ENCODE peak calls at places on chromosomes 3 and 15, in eight cellular contexts. One of them, this sample, is unnamed.

GRCh38 chr3:195813916-195814486 is 2.3 kb upstream of the MUC4 start:
- DNase-seq in SK-N-MC: no peak
- DNase-seq in fibroblast of lung: no peak
- DNase-seq in IMR-90: no peak
- DNase-seq in kidney: no peak
- DNase-seq in K562: no peak
- DNase-seq in GM23248: no peak
- DNase-seq in Karpas-422: no peak
- DNase-seq in this sample: no peak

GRCh38 chr3:68751883-68752282 is 180.5 kb downstream of the TAFA4 start:
- DNase-seq in Karpas-422: no peak
- DNase-seq in IMR-90: no peak
- DNase-seq in fibroblast of lung: no peak
- DNase-seq in SK-N-MC: no peak
- DNase-seq in kidney: no peak
- DNase-seq in K562: no peak
- DNase-seq in GM23248: no peak
- DNase-seq in this sample: no peak

GRCh38 chr15:79218588-79219200 is 63.8 kb upstream of the ANKRD34C start:
- DNase-seq in GM23248: peak
- DNase-seq in IMR-90: peak
- DNase-seq in SK-N-MC: no peak
- DNase-seq in kidney: no peak
- DNase-seq in K562: peak
- DNase-seq in fibroblast of lung: peak
- DNase-seq in Karpas-422: no peak
- DNase-seq in this sample: no peak

GRCh38 chr3:184171562-184171961 is 3.1 kb upstream of the AP2M1 start:
- DNase-seq in kidney: no peak
- DNase-seq in IMR-90: peak
- DNase-seq in K562: peak
- DNase-seq in GM23248: peak
- DNase-seq in Karpas-422: no peak
- DNase-seq in fibroblast of lung: peak
- DNase-seq in SK-N-MC: no peak
- DNase-seq in this sample: no peak

GRCh38 chr15:58115692-58116091 is 22.5 kb upstream of the AQP9 start:
- DNase-seq in fibroblast of lung: no peak
- DNase-seq in IMR-90: no peak
- DNase-seq in kidney: no peak
- DNase-seq in Karpas-422: no peak
- DNase-seq in SK-N-MC: no peak
- DNase-seq in K562: peak
- DNase-seq in GM23248: peak
- DNase-seq in this sample: no peak

GRCh38 chr15:64105113-64105704 is 9.4 kb downstream of the SNX1 start:
- DNase-seq in SK-N-MC: peak
- DNase-seq in fibroblast of lung: peak
- DNase-seq in kidney: no peak
- DNase-seq in GM23248: peak
- DNase-seq in IMR-90: peak
- DNase-seq in K562: no peak
- DNase-seq in Karpas-422: no peak
- DNase-seq in this sample: no peak

GRCh38 chr15:70566047-70566835 is 197.1 kb downstream of the UACA start:
- DNase-seq in K562: no peak
- DNase-seq in Karpas-422: no peak
- DNase-seq in GM23248: no peak
- DNase-seq in SK-N-MC: no peak
- DNase-seq in fibroblast of lung: peak
- DNase-seq in IMR-90: no peak
- DNase-seq in kidney: no peak
- DNase-seq in this sample: no peak

GRCh38 chr15:51768018-51768417 is 16.6 kb downstream of the TMOD2 start:
- DNase-seq in GM23248: no peak
- DNase-seq in Karpas-422: no peak
- DNase-seq in fibroblast of lung: no peak
- DNase-seq in IMR-90: no peak
- DNase-seq in K562: no peak
- DNase-seq in kidney: no peak
- DNase-seq in SK-N-MC: no peak
- DNase-seq in this sample: no peak

GRCh38 chr15:100029868-100030479 is 296.7 kb upstream of the LYSMD4 start:
- DNase-seq in kidney: no peak
- DNase-seq in Karpas-422: no peak
- DNase-seq in SK-N-MC: no peak
- DNase-seq in K562: no peak
- DNase-seq in fibroblast of lung: no peak
- DNase-seq in IMR-90: no peak
- DNase-seq in GM23248: no peak
- DNase-seq in this sample: no peak

GRCh38 chr3:31926543-31926942 is 54.5 kb downstream of the OSBPL10 start:
- DNase-seq in Karpas-422: peak
- DNase-seq in fibroblast of lung: no peak
- DNase-seq in SK-N-MC: no peak
- DNase-seq in K562: no peak
- DNase-seq in kidney: no peak
- DNase-seq in IMR-90: no peak
- DNase-seq in GM23248: no peak
- DNase-seq in this sample: no peak

GRCh38 chr3:31922962-31923361 is 58.1 kb downstream of the OSBPL10 start:
- DNase-seq in K562: no peak
- DNase-seq in GM23248: no peak
- DNase-seq in IMR-90: no peak
- DNase-seq in kidney: no peak
- DNase-seq in fibroblast of lung: no peak
- DNase-seq in SK-N-MC: no peak
- DNase-seq in Karpas-422: no peak
- DNase-seq in this sample: no peak

GRCh38 chr3:31925271-31925630 is 55.8 kb downstream of the OSBPL10 start:
- DNase-seq in SK-N-MC: no peak
- DNase-seq in IMR-90: no peak
- DNase-seq in Karpas-422: peak
- DNase-seq in K562: no peak
- DNase-seq in GM23248: no peak
- DNase-seq in kidney: no peak
- DNase-seq in fibroblast of lung: no peak
- DNase-seq in this sample: no peak

GRCh38 chr3:31921833-31922232 is 59.2 kb downstream of the OSBPL10 start:
- DNase-seq in fibroblast of lung: no peak
- DNase-seq in IMR-90: no peak
- DNase-seq in Karpas-422: no peak
- DNase-seq in K562: no peak
- DNase-seq in GM23248: no peak
- DNase-seq in kidney: no peak
- DNase-seq in SK-N-MC: no peak
- DNase-seq in this sample: no peak

GRCh38 chr3:31924628-31925270 is 56.3 kb downstream of the OSBPL10 start:
- DNase-seq in SK-N-MC: no peak
- DNase-seq in K562: no peak
- DNase-seq in IMR-90: no peak
- DNase-seq in kidney: no peak
- DNase-seq in GM23248: no peak
- DNase-seq in Karpas-422: peak
- DNase-seq in fibroblast of lung: no peak
- DNase-seq in this sample: no peak
- H3K9ac ChIP-seq in SK-N-MC: no peak
- H3K9ac ChIP-seq in K562: no peak
- H3K9ac ChIP-seq in IMR-90: no peak
- H3K9ac ChIP-seq in kidney: no peak
- H3K9ac ChIP-seq in GM23248: no peak
- H3K9ac ChIP-seq in Karpas-422: peak
- H3K9ac ChIP-seq in fibroblast of lung: no peak
- H3K9ac ChIP-seq in this sample: no peak

GRCh38 chr15:76904461-76905012 is 603 bp downstream of the SCAPER start:
- DNase-seq in K562: no peak
- DNase-seq in GM23248: peak
- DNase-seq in SK-N-MC: no peak
- DNase-seq in IMR-90: peak
- DNase-seq in kidney: no peak
- DNase-seq in fibroblast of lung: peak
- DNase-seq in Karpas-422: peak
- DNase-seq in this sample: no peak
- H3K9ac ChIP-seq in K562: peak
- H3K9ac ChIP-seq in GM23248: peak
- H3K9ac ChIP-seq in SK-N-MC: peak
- H3K9ac ChIP-seq in IMR-90: peak
- H3K9ac ChIP-seq in kidney: peak
- H3K9ac ChIP-seq in fibroblast of lung: peak
- H3K9ac ChIP-seq in Karpas-422: peak
- H3K9ac ChIP-seq in this sample: peak

GRCh38 chr3:13569641-13570390 is 20.9 kb downstream of the FBLN2 start:
- DNase-seq in IMR-90: peak
- DNase-seq in GM23248: peak
- DNase-seq in Karpas-422: no peak
- DNase-seq in SK-N-MC: no peak
- DNase-seq in kidney: no peak
- DNase-seq in fibroblast of lung: peak
- DNase-seq in K562: no peak
- DNase-seq in this sample: no peak
- H3K9ac ChIP-seq in IMR-90: no peak
- H3K9ac ChIP-seq in GM23248: peak
- H3K9ac ChIP-seq in Karpas-422: no peak
- H3K9ac ChIP-seq in SK-N-MC: no peak
- H3K9ac ChIP-seq in kidney: no peak
- H3K9ac ChIP-seq in fibroblast of lung: no peak
- H3K9ac ChIP-seq in K562: no peak
- H3K9ac ChIP-seq in this sample: no peak

DNA sequence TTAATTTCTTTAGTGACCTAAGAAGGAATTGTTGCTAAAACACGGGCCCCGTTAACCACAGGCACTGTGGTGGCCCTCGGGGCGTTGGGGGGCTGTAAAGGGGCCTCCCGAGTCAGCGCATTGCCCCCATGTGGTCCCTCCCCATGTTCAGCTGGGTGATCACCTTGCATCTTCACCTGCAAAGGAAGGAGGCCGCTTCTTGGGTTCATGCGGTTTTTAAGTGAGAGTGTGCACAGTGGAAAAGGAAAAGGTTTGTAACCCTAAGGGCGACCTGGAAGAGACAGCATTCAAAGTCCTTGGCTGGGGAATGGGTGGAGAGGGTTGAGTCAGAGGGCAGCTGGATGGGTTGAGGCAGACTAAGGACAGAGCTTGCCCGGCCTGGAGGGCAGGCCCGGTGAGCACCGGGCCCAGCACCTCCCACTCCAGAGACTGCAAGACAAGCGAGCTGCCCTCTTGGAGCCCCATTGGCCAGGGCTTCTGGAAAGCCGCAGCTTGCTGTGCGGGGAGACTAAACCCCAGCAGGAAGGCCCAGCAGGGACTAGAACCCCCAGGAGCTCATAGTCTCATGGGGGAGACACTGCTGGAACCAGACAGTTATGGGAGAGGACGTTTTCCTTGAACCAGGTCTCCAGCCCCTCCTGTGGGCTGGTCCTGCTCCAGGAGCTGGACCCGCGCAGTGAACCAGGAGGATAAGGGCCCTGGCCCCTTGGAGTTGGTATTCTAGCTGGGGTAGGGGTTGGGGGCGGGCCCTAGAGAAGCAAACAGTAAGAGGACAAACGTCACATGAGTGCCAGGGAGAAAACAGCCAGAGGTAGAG is 59.2 kb downstream of the RGMA start:
- DNase-seq in K562: no peak
- DNase-seq in GM23248: peak
- DNase-seq in Karpas-422: no peak
- DNase-seq in IMR-90: peak
- DNase-seq in fibroblast of lung: peak
- DNase-seq in SK-N-MC: no peak
- DNase-seq in kidney: peak
- DNase-seq in this sample: no peak
- H3K9ac ChIP-seq in K562: no peak
- H3K9ac ChIP-seq in GM23248: peak
- H3K9ac ChIP-seq in Karpas-422: no peak
- H3K9ac ChIP-seq in IMR-90: no peak
- H3K9ac ChIP-seq in fibroblast of lung: no peak
- H3K9ac ChIP-seq in SK-N-MC: no peak
- H3K9ac ChIP-seq in kidney: no peak
- H3K9ac ChIP-seq in this sample: no peak

GRCh38 chr3:17514597-17514996 is 227.8 kb downstream of the TBC1D5 start:
- DNase-seq in K562: no peak
- DNase-seq in SK-N-MC: no peak
- DNase-seq in fibroblast of lung: no peak
- DNase-seq in IMR-90: no peak
- DNase-seq in kidney: no peak
- DNase-seq in Karpas-422: no peak
- DNase-seq in GM23248: no peak
- DNase-seq in this sample: no peak
- H3K9ac ChIP-seq in K562: no peak
- H3K9ac ChIP-seq in SK-N-MC: no peak
- H3K9ac ChIP-seq in fibroblast of lung: no peak
- H3K9ac ChIP-seq in IMR-90: no peak
- H3K9ac ChIP-seq in kidney: no peak
- H3K9ac ChIP-seq in Karpas-422: no peak
- H3K9ac ChIP-seq in GM23248: no peak
- H3K9ac ChIP-seq in this sample: no peak

GRCh38 chr3:138879541-138880380 is 45.0 kb upstream of the PIK3CB start:
- DNase-seq in kidney: no peak
- DNase-seq in fibroblast of lung: no peak
- DNase-seq in Karpas-422: no peak
- DNase-seq in GM23248: no peak
- DNase-seq in IMR-90: no peak
- DNase-seq in SK-N-MC: no peak
- DNase-seq in K562: no peak
- DNase-seq in this sample: no peak
- H3K9ac ChIP-seq in kidney: no peak
- H3K9ac ChIP-seq in fibroblast of lung: no peak
- H3K9ac ChIP-seq in Karpas-422: no peak
- H3K9ac ChIP-seq in GM23248: no peak
- H3K9ac ChIP-seq in IMR-90: no peak
- H3K9ac ChIP-seq in SK-N-MC: no peak
- H3K9ac ChIP-seq in K562: no peak
- H3K9ac ChIP-seq in this sample: no peak

DNA sequence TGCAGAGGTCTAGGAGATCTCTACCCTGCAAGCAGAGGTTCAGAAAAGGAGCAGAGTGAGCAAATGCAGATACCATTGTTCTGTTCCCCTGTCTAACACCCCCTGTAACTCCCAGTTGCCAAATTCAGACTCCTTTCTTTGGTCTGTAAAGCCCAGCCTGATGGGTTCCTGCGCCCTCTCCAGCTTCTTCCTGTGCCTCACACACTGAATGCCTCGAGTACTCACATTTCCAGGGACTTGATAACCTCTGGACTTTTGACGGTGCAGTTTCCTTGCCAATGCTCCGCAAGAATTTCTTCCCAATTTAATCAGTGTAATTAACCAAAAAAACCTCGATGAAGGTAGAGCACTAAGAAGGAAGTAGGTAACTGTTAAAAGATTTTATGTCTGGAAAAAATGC is 19.3 kb downstream of the PDE8A start:
- DNase-seq in kidney: no peak
- DNase-seq in IMR-90: no peak
- DNase-seq in fibroblast of lung: no peak
- DNase-seq in SK-N-MC: no peak
- DNase-seq in K562: no peak
- DNase-seq in Karpas-422: no peak
- DNase-seq in GM23248: no peak
- DNase-seq in this sample: no peak
- H3K9ac ChIP-seq in kidney: no peak
- H3K9ac ChIP-seq in IMR-90: no peak
- H3K9ac ChIP-seq in fibroblast of lung: no peak
- H3K9ac ChIP-seq in SK-N-MC: no peak
- H3K9ac ChIP-seq in K562: no peak
- H3K9ac ChIP-seq in Karpas-422: no peak
- H3K9ac ChIP-seq in GM23248: no peak
- H3K9ac ChIP-seq in this sample: no peak

GRCh38 chr3:190322604-190323240 is 476 bp upstream of the CLDN1 start:
- DNase-seq in SK-N-MC: no peak
- DNase-seq in K562: no peak
- DNase-seq in Karpas-422: no peak
- DNase-seq in IMR-90: no peak
- DNase-seq in fibroblast of lung: peak
- DNase-seq in GM23248: no peak
- DNase-seq in kidney: no peak
- DNase-seq in this sample: no peak
- H3K9ac ChIP-seq in SK-N-MC: peak
- H3K9ac ChIP-seq in K562: no peak
- H3K9ac ChIP-seq in Karpas-422: no peak
- H3K9ac ChIP-seq in IMR-90: peak
- H3K9ac ChIP-seq in fibroblast of lung: peak
- H3K9ac ChIP-seq in GM23248: peak
- H3K9ac ChIP-seq in kidney: peak
- H3K9ac ChIP-seq in this sample: no peak

This sample was measured in MM.1S.